ENCODE peak calls at places on chromosomes 4 and X, in seven cellular contexts. R is choroid plexus epithelial cell, E is kidney epithelial cell, K is AG04450, I is breast epithelium, Y is cardiac muscle cell, Q is upper lobe of left lung. S is an unnamed sample.

GRCh38 chr4:73021634-73022033 is 47.9 kb downstream of the COX18 start:
- DNase-seq in E (no peak), I (no peak), K (no peak), Y (peak; percentile 77), Q (no peak), R (peak; percentile 87), S (no peak)

GRCh38 chr4:4784379-4784778 is 75.1 kb upstream of the MSX1 start:
- DNase-seq in I (no peak), Q (no peak), K (no peak), E (no peak), Y (no peak), R (no peak), S (no peak)

GRCh38 chr4:45006078-45006477 is 279.7 kb upstream of the GNPDA2 start:
- DNase-seq in K (no peak), E (no peak), R (no peak), Y (no peak), I (no peak), Q (no peak), S (no peak)

GRCh38 chrX:11381464-11381863 is 88.3 kb downstream of the AMELX start:
- DNase-seq in E (no peak), K (peak; percentile 18), Y (peak; percentile 77), Q (no peak), R (peak; percentile 78), I (no peak), S (no peak)

GRCh38 chr4:105659190-105659589 is 49.3 kb downstream of the INTS12 start:
- DNase-seq in E (no peak), K (no peak), Y (no peak), R (no peak), I (no peak), Q (no peak), S (no peak)

GRCh38 chr4:1309261-1310010 is 19.7 kb downstream of the MAEA start:
- DNase-seq in I (peak; percentile 81), E (peak; percentile 84), R (peak; percentile 98), K (peak; percentile 84), Q (peak; percentile 91), Y (peak; percentile 97), S (peak; percentile 84)

GRCh38 chr4:145939241-145939640 is 618 bp upstream of the ZNF827 start:
- DNase-seq in Q (no peak), Y (no peak), E (no peak), R (no peak), I (no peak), K (no peak), S (no peak)

GRCh38 chrX:10030570-10030969 is 63.4 kb downstream of the CLDN34 start:
- DNase-seq in Q (no peak), R (no peak), Y (no peak), I (no peak), E (peak; percentile 76), K (no peak), S (no peak)

GRCh38 chr4:152328595-152328994 is 207.3 kb downstream of the FBXW7 start:
- DNase-seq in E (no peak), Q (no peak), K (no peak), Y (no peak), R (no peak), I (peak; percentile 44), S (no peak)

GRCh38 chr4:40180356-40180755 is 16.5 kb upstream of the RHOH start:
- DNase-seq in I (no peak), E (peak; percentile 29), K (peak; percentile 47), Q (no peak), Y (peak; percentile 77), R (peak; percentile 88), S (no peak)

GRCh38 chr4:77613267-77613666 is 7.6 kb downstream of the CXCL13 start:
- DNase-seq in R (no peak), Q (no peak), K (no peak), Y (peak; percentile 70), E (no peak), I (no peak), S (peak; percentile 23)

GRCh38 chr4:174023641-174024040 is 259.8 kb downstream of the FBXO8 start:
- DNase-seq in R (no peak), E (no peak), Y (no peak), Q (no peak), I (no peak), K (no peak), S (no peak)

GRCh38 chr4:128295255-128295654 is 7.6 kb upstream of the PGRMC2 start:
- DNase-seq in R (no peak), E (no peak), Y (no peak), K (no peak), Q (no peak), I (no peak), S (no peak)

GRCh38 chr4:102139132-102139573 is 206.1 kb downstream of the SLC39A8 start:
- DNase-seq in K (no peak), Y (peak; percentile 69), R (peak; percentile 36), E (peak; percentile 16), Q (no peak), I (peak; percentile 19), S (no peak)

GRCh38 chr4:183437452-183437851 is 7.0 kb upstream of the CDKN2AIP start:
- DNase-seq in Y (no peak), Q (no peak), I (no peak), K (no peak), E (no peak), R (no peak), S (no peak)

GRCh38 chr4:68951078-68951805 is at the start of gene UGT2A3:
- DNase-seq in Q (no peak), Y (no peak), R (no peak), E (peak; percentile 56), I (no peak), K (no peak), S (no peak)

GRCh38 chrX:119190736-119191282 is 45.3 kb upstream of the PGRMC1 start:
- DNase-seq in E (no peak), I (no peak), Q (no peak), Y (peak; percentile 62), K (no peak), R (peak; percentile 46), S (no peak)

GRCh38 chr4:165355900-165356300 is 22.9 kb upstream of the CPE start:
- DNase-seq in I (no peak), K (no peak), R (peak; percentile 70), E (no peak), Y (peak; percentile 58), Q (no peak), S (no peak)

GRCh38 chr4:20337261-20337664 is 85.6 kb downstream of the SLIT2 start:
- DNase-seq in E (no peak), I (no peak), K (no peak), R (peak; percentile 96), Q (no peak), Y (no peak), S (no peak)

GRCh38 chrX:1491851-1492349 is 39.2 kb upstream of the ASMTL start:
- DNase-seq in K (no peak), I (no peak), R (peak; percentile 11), E (no peak), Y (peak; percentile 20), Q (no peak), S (no peak)

GRCh38 chr4:163694385-163694784 is 199.9 kb downstream of the TMA16 start:
- DNase-seq in Q (no peak), E (no peak), R (peak; percentile 28), I (no peak), Y (no peak), K (peak; percentile 21), S (no peak)

GRCh38 chrX:102341867-102342266 is 94.9 kb downstream of the NXF2 start:
- DNase-seq in E (no peak), I (no peak), K (no peak), Y (no peak), Q (no peak), R (peak; percentile 13), S (no peak)
- TF ChIP-seq CTCF in E (peak; percentile 10), I (no peak), K (peak; percentile 28), Y (no peak), Q (no peak), R (peak; percentile 38), S (no peak)

DNA sequence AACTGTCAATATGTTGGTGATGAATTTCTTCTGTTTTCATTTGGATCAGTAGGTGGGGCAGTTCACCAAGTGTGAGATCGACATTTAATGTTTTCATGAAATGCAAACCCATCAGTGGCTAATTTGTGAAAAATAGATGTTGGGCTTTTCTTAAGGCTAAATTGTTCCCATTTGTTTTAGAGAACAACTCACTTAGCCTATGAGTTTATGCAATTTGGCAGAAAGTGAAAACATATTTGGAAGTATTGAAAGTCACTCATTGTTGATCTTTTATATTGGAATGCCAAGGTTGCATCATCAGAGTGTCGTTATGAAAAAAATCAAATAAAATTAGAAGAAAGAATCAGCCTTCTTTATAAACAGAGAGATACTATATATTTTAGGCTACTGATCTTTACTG is 132.4 kb downstream of the RPA4 start:
- DNase-seq in I (no peak), K (no peak), E (no peak), Q (no peak), R (peak; percentile 13), Y (no peak), S (no peak)
- TF ChIP-seq CTCF in I (no peak), K (no peak), E (no peak), Q (no peak), R (no peak), Y (no peak), S (no peak)

GRCh38 chr4:157226035-157226434 is 5.5 kb downstream of the GRIA2 start:
- DNase-seq in K (no peak), R (no peak), Q (no peak), E (no peak), I (no peak), Y (no peak), S (no peak)
- TF ChIP-seq CTCF in K (no peak), R (no peak), Q (no peak), E (no peak), I (no peak), Y (no peak), S (no peak)

GRCh38 chr4:53484911-53485459 is 106.3 kb downstream of the LNX1 start:
- DNase-seq in Q (no peak), E (no peak), R (no peak), Y (peak; percentile 52), K (no peak), I (no peak), S (no peak)
- TF ChIP-seq CTCF in Q (no peak), E (no peak), R (no peak), Y (no peak), K (no peak), I (no peak), S (no peak)

GRCh38 chrX:49042581-49043219 is 457 bp downstream of the TFE3 start:
- DNase-seq in E (no peak), I (no peak), R (peak; percentile 9), K (no peak), Y (peak; percentile 13), Q (no peak), S (no peak)

GRCh38 chrX:49040376-49040955 is 2.7 kb downstream of the TFE3 start:
- DNase-seq in K (no peak), Y (peak; percentile 38), I (no peak), Q (no peak), E (no peak), R (peak; percentile 14), S (no peak)

GRCh38 chrX:49037883-49038475 is 5.2 kb downstream of the TFE3 start:
- DNase-seq in Y (peak; percentile 50), K (peak; percentile 16), R (peak; percentile 62), Q (peak; percentile 50), E (no peak), I (no peak), S (no peak)

GRCh38 chrX:49041683-49042529 is 1.3 kb downstream of the TFE3 start:
- DNase-seq in E (no peak), Q (no peak), K (peak; percentile 29), Y (peak; percentile 48), R (peak; percentile 57), I (no peak), S (peak; percentile 26)

GRCh38 chrX:49039598-49040375 is 3.4 kb downstream of the TFE3 start:
- DNase-seq in K (peak; percentile 81), Y (peak; percentile 95), R (peak; percentile 93), Q (no peak), I (peak; percentile 71), E (peak; percentile 84), S (peak; percentile 69)
- TF ChIP-seq CTCF in K (peak; percentile 15), Y (peak; percentile 14), R (peak; percentile 25), Q (no peak), I (no peak), E (peak; percentile 18), S (no peak)

S was measured in tibial nerve.